ENCODE peak calls at places on chromosomes 1 and 21, in nine cellular contexts. One of them, this sample, is unnamed.

GRCh38 chr1:27773732-27774445 is 870 bp downstream of the STX12 start:
- DNase-seq in right cardiac atrium: no peak
- DNase-seq in HCT116: no peak
- DNase-seq in GM23338: no peak
- DNase-seq in cardiac muscle cell: no peak
- DNase-seq in CD8-positive, alpha-beta T cell: no peak
- DNase-seq in HFF-Myc: no peak
- DNase-seq in cardiac fibroblast: peak
- DNase-seq in kidney epithelial cell: no peak
- DNase-seq in this sample: no peak

GRCh38 chr1:16644179-16645043 is 22.3 kb downstream of the RNU1-3 start:
- DNase-seq in right cardiac atrium: peak
- DNase-seq in HCT116: peak
- DNase-seq in GM23338: peak
- DNase-seq in cardiac muscle cell: peak
- DNase-seq in CD8-positive, alpha-beta T cell: peak
- DNase-seq in HFF-Myc: peak
- DNase-seq in cardiac fibroblast: peak
- DNase-seq in kidney epithelial cell: peak
- DNase-seq in this sample: peak

GRCh38 chr1:205225901-205226765 is 1.6 kb upstream of the TMCC2 start:
- DNase-seq in right cardiac atrium: no peak
- DNase-seq in HCT116: no peak
- DNase-seq in GM23338: no peak
- DNase-seq in cardiac muscle cell: no peak
- DNase-seq in CD8-positive, alpha-beta T cell: no peak
- DNase-seq in HFF-Myc: no peak
- DNase-seq in cardiac fibroblast: no peak
- DNase-seq in kidney epithelial cell: no peak
- DNase-seq in this sample: peak

GRCh38 chr1:88867743-88868521 is 23.4 kb downstream of the GTF2B start:
- DNase-seq in right cardiac atrium: no peak
- DNase-seq in HCT116: no peak
- DNase-seq in GM23338: no peak
- DNase-seq in cardiac muscle cell: no peak
- DNase-seq in CD8-positive, alpha-beta T cell: no peak
- DNase-seq in HFF-Myc: no peak
- DNase-seq in cardiac fibroblast: peak
- DNase-seq in kidney epithelial cell: peak
- DNase-seq in this sample: no peak

GRCh38 chr1:202281316-202282016 is 60.3 kb downstream of the UBE2T start:
- DNase-seq in right cardiac atrium: no peak
- DNase-seq in HCT116: no peak
- DNase-seq in GM23338: peak
- DNase-seq in cardiac muscle cell: no peak
- DNase-seq in CD8-positive, alpha-beta T cell: no peak
- DNase-seq in HFF-Myc: no peak
- DNase-seq in cardiac fibroblast: peak
- DNase-seq in kidney epithelial cell: peak
- DNase-seq in this sample: no peak

GRCh38 chr1:226993676-226994356 is 53.7 kb downstream of the COQ8A start:
- DNase-seq in right cardiac atrium: peak
- DNase-seq in HCT116: no peak
- DNase-seq in GM23338: peak
- DNase-seq in cardiac muscle cell: peak
- DNase-seq in CD8-positive, alpha-beta T cell: no peak
- DNase-seq in HFF-Myc: no peak
- DNase-seq in cardiac fibroblast: no peak
- DNase-seq in kidney epithelial cell: no peak
- DNase-seq in this sample: peak

GRCh38 chr1:150554086-150554452 is 4.9 kb downstream of the ADAMTSL4 start:
- DNase-seq in right cardiac atrium: no peak
- DNase-seq in HCT116: no peak
- DNase-seq in GM23338: no peak
- DNase-seq in cardiac muscle cell: no peak
- DNase-seq in CD8-positive, alpha-beta T cell: no peak
- DNase-seq in HFF-Myc: no peak
- DNase-seq in cardiac fibroblast: no peak
- DNase-seq in kidney epithelial cell: no peak
- DNase-seq in this sample: peak

GRCh38 chr1:204083491-204083890 is 10.6 kb downstream of the SOX13 start:
- DNase-seq in right cardiac atrium: no peak
- DNase-seq in HCT116: no peak
- DNase-seq in GM23338: no peak
- DNase-seq in cardiac muscle cell: no peak
- DNase-seq in CD8-positive, alpha-beta T cell: no peak
- DNase-seq in HFF-Myc: no peak
- DNase-seq in cardiac fibroblast: no peak
- DNase-seq in kidney epithelial cell: no peak
- DNase-seq in this sample: no peak

GRCh38 chr1:53554592-53555305 is 95.5 kb downstream of the DMRTB1 start:
- DNase-seq in right cardiac atrium: no peak
- DNase-seq in HCT116: no peak
- DNase-seq in GM23338: no peak
- DNase-seq in cardiac muscle cell: no peak
- DNase-seq in CD8-positive, alpha-beta T cell: no peak
- DNase-seq in HFF-Myc: no peak
- DNase-seq in cardiac fibroblast: no peak
- DNase-seq in kidney epithelial cell: no peak
- DNase-seq in this sample: peak

GRCh38 chr1:53890522-53890941 is 935 bp upstream of the YIPF1 start:
- DNase-seq in right cardiac atrium: no peak
- DNase-seq in HCT116: no peak
- DNase-seq in GM23338: no peak
- DNase-seq in cardiac muscle cell: no peak
- DNase-seq in CD8-positive, alpha-beta T cell: no peak
- DNase-seq in HFF-Myc: no peak
- DNase-seq in cardiac fibroblast: no peak
- DNase-seq in kidney epithelial cell: no peak
- DNase-seq in this sample: no peak

GRCh38 chr1:244730153-244730933 is 77.4 kb downstream of the DESI2 start:
- DNase-seq in right cardiac atrium: peak
- DNase-seq in HCT116: no peak
- DNase-seq in GM23338: peak
- DNase-seq in cardiac muscle cell: peak
- DNase-seq in CD8-positive, alpha-beta T cell: no peak
- DNase-seq in HFF-Myc: no peak
- DNase-seq in cardiac fibroblast: peak
- DNase-seq in kidney epithelial cell: no peak
- DNase-seq in this sample: peak

GRCh38 chr1:180130651-180131050 is 24.0 kb upstream of the QSOX1 start:
- DNase-seq in right cardiac atrium: no peak
- DNase-seq in HCT116: no peak
- DNase-seq in GM23338: no peak
- DNase-seq in cardiac muscle cell: no peak
- DNase-seq in CD8-positive, alpha-beta T cell: no peak
- DNase-seq in HFF-Myc: no peak
- DNase-seq in cardiac fibroblast: no peak
- DNase-seq in kidney epithelial cell: no peak
- DNase-seq in this sample: no peak

GRCh38 chr21:28135646-28136045 is 857.0 kb downstream of the LTN1 start:
- DNase-seq in right cardiac atrium: no peak
- DNase-seq in HCT116: no peak
- DNase-seq in GM23338: no peak
- DNase-seq in cardiac muscle cell: no peak
- DNase-seq in CD8-positive, alpha-beta T cell: no peak
- DNase-seq in HFF-Myc: no peak
- DNase-seq in cardiac fibroblast: no peak
- DNase-seq in kidney epithelial cell: no peak
- DNase-seq in this sample: no peak

DNA sequence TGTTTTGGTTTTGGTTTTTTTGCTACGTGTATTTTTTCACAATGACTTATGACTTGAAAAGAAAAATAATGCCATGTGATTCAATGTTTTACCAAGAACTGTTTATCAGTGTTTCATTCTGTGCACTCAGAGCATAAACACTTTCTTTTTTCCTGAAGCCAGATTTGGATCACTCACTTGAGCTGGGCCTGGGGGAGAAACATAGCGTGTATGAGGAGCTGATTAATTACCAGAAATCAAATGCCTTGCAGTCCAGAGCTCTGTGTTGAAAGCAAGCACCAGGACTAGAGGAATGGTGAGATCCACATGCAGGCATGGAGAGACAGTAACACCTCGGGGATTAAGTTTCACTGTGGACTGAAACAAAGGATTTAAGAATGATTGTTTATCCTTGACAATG is 642.1 kb upstream of the ADGRL2 start:
- DNase-seq in right cardiac atrium: no peak
- DNase-seq in HCT116: no peak
- DNase-seq in GM23338: no peak
- DNase-seq in cardiac muscle cell: no peak
- DNase-seq in CD8-positive, alpha-beta T cell: no peak
- DNase-seq in HFF-Myc: no peak
- DNase-seq in cardiac fibroblast: peak
- DNase-seq in kidney epithelial cell: no peak
- DNase-seq in this sample: no peak
- H3K4me3 ChIP-seq in right cardiac atrium: no peak
- H3K4me3 ChIP-seq in HCT116: no peak
- H3K4me3 ChIP-seq in GM23338: no peak
- H3K4me3 ChIP-seq in cardiac muscle cell: no peak
- H3K4me3 ChIP-seq in CD8-positive, alpha-beta T cell: no peak
- H3K4me3 ChIP-seq in HFF-Myc: no peak
- H3K4me3 ChIP-seq in cardiac fibroblast: no peak
- H3K4me3 ChIP-seq in kidney epithelial cell: no peak
- H3K4me3 ChIP-seq in this sample: no peak

GRCh38 chr21:35529141-35529863 is 480.2 kb upstream of the RUNX1 start:
- DNase-seq in right cardiac atrium: no peak
- DNase-seq in HCT116: no peak
- DNase-seq in GM23338: no peak
- DNase-seq in cardiac muscle cell: no peak
- DNase-seq in CD8-positive, alpha-beta T cell: peak
- DNase-seq in HFF-Myc: no peak
- DNase-seq in cardiac fibroblast: peak
- DNase-seq in kidney epithelial cell: no peak
- DNase-seq in this sample: no peak
- H3K4me3 ChIP-seq in right cardiac atrium: peak
- H3K4me3 ChIP-seq in HCT116: no peak
- H3K4me3 ChIP-seq in GM23338: no peak
- H3K4me3 ChIP-seq in cardiac muscle cell: no peak
- H3K4me3 ChIP-seq in CD8-positive, alpha-beta T cell: peak
- H3K4me3 ChIP-seq in HFF-Myc: no peak
- H3K4me3 ChIP-seq in cardiac fibroblast: peak
- H3K4me3 ChIP-seq in kidney epithelial cell: peak
- H3K4me3 ChIP-seq in this sample: no peak

GRCh38 chr1:236200925-236201324 is 58.6 kb downstream of the GPR137B start:
- DNase-seq in right cardiac atrium: no peak
- DNase-seq in HCT116: no peak
- DNase-seq in GM23338: no peak
- DNase-seq in cardiac muscle cell: no peak
- DNase-seq in CD8-positive, alpha-beta T cell: no peak
- DNase-seq in HFF-Myc: no peak
- DNase-seq in cardiac fibroblast: no peak
- DNase-seq in kidney epithelial cell: no peak
- DNase-seq in this sample: no peak

GRCh38 chr1:236206548-236206947 is 64.2 kb downstream of the GPR137B start:
- DNase-seq in right cardiac atrium: peak
- DNase-seq in HCT116: no peak
- DNase-seq in GM23338: peak
- DNase-seq in cardiac muscle cell: peak
- DNase-seq in CD8-positive, alpha-beta T cell: no peak
- DNase-seq in HFF-Myc: no peak
- DNase-seq in cardiac fibroblast: no peak
- DNase-seq in kidney epithelial cell: no peak
- DNase-seq in this sample: peak

GRCh38 chr1:236204656-236205055 is 62.3 kb downstream of the GPR137B start:
- DNase-seq in right cardiac atrium: no peak
- DNase-seq in HCT116: no peak
- DNase-seq in GM23338: no peak
- DNase-seq in cardiac muscle cell: no peak
- DNase-seq in CD8-positive, alpha-beta T cell: no peak
- DNase-seq in HFF-Myc: no peak
- DNase-seq in cardiac fibroblast: no peak
- DNase-seq in kidney epithelial cell: no peak
- DNase-seq in this sample: no peak

GRCh38 chr1:236207121-236207520 is 64.8 kb downstream of the GPR137B start:
- DNase-seq in right cardiac atrium: no peak
- DNase-seq in HCT116: no peak
- DNase-seq in GM23338: no peak
- DNase-seq in cardiac muscle cell: peak
- DNase-seq in CD8-positive, alpha-beta T cell: no peak
- DNase-seq in HFF-Myc: no peak
- DNase-seq in cardiac fibroblast: no peak
- DNase-seq in kidney epithelial cell: no peak
- DNase-seq in this sample: no peak

DNA sequence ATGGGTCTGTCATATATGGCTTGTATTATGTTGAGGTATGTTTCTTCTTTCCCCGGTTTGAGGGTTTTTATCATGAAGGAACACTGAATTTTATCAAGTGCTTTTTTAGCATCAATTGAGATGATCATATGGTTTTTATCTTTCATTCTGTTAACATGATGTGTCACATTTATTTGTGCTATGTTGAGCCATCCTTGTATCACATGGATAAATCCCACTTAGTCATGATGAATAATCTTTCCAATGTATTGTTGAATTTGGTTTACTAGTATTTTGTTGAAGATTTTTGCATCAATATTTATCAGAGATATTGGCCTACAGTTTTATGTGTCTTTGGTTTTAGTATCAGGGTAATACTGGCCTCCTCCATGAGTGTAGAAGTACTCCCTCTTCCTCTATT is 61.7 kb downstream of the GPR137B start:
- DNase-seq in right cardiac atrium: no peak
- DNase-seq in HCT116: no peak
- DNase-seq in GM23338: no peak
- DNase-seq in cardiac muscle cell: no peak
- DNase-seq in CD8-positive, alpha-beta T cell: no peak
- DNase-seq in HFF-Myc: no peak
- DNase-seq in cardiac fibroblast: peak
- DNase-seq in kidney epithelial cell: no peak
- DNase-seq in this sample: no peak
- H3K4me3 ChIP-seq in right cardiac atrium: no peak
- H3K4me3 ChIP-seq in HCT116: no peak
- H3K4me3 ChIP-seq in GM23338: no peak
- H3K4me3 ChIP-seq in cardiac muscle cell: no peak
- H3K4me3 ChIP-seq in CD8-positive, alpha-beta T cell: no peak
- H3K4me3 ChIP-seq in HFF-Myc: no peak
- H3K4me3 ChIP-seq in cardiac fibroblast: no peak
- H3K4me3 ChIP-seq in kidney epithelial cell: no peak
- H3K4me3 ChIP-seq in this sample: no peak

DNA sequence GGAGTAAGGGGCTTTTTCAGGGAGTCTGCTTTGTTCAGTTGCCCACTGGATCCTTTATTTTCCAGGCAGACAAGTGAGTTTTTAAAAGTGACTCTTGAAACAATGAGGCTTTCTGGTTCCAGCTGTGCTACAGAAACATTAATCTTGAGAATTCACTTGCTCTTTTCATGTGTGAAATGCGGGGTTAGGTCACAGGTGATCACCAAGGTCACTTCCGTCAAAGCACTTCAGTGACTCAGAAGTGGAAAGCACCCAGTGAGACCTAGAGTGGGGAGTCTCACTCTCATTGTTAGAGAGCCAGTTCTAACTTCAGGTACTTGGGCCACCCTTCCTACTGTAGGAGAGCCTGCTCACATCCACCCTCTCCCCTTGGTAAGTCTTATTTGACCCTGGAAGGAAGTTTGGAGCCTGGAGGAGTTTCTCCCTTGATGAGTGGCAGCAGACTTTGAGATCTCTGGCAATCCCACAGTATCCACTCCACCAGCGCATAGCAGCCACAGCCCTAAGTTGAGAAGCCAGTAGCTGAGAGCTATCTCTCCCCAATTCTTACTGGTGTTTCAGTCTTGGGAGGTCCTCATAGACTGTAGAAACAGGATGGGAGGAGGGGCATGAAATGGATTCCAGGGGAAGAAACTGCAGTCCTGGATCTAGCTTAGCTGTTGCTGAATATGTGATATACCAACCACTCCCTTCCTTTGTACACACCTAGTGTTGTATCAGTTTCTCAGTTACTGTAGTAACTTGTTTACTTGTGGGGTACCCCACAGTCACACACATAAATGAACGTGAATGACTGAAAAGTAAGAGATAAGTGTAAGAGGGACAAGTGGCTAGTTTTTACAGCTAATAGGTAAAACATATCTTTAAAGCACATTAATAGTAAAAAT is 3.1 kb downstream of the TACSTD2 start:
- DNase-seq in right cardiac atrium: no peak
- DNase-seq in HCT116: no peak
- DNase-seq in GM23338: no peak
- DNase-seq in cardiac muscle cell: no peak
- DNase-seq in CD8-positive, alpha-beta T cell: no peak
- DNase-seq in HFF-Myc: no peak
- DNase-seq in cardiac fibroblast: no peak
- DNase-seq in kidney epithelial cell: no peak
- DNase-seq in this sample: no peak
- H3K4me3 ChIP-seq in right cardiac atrium: no peak
- H3K4me3 ChIP-seq in HCT116: no peak
- H3K4me3 ChIP-seq in GM23338: no peak
- H3K4me3 ChIP-seq in cardiac muscle cell: no peak
- H3K4me3 ChIP-seq in CD8-positive, alpha-beta T cell: no peak
- H3K4me3 ChIP-seq in HFF-Myc: no peak
- H3K4me3 ChIP-seq in cardiac fibroblast: no peak
- H3K4me3 ChIP-seq in kidney epithelial cell: peak
- H3K4me3 ChIP-seq in this sample: no peak

This sample was measured in H7.